ENCODE peak calls at places on chromosomes 3 and 15, in seven cellular contexts. S is NB4; V is fibroblast of gingiva; W is right cardiac atrium; E is NCI-H446; D is activated CD4-positive, alpha-beta T cell treated with anti-CD3 and anti-CD28 coated beads, Interleukin-2, amount 10 ng/mL, durations not matched to agents 7 days and 5 days; L is WTC11. M is an unnamed sample.

GRCh38 chr3:57556459-57557087 is 499 bp downstream of the PDE12 start:
- DNase-seq in S (no peak), L (no peak), V (peak), W (peak), E (no peak), D (peak), M (no peak)

GRCh38 chr15:36106640-36107335 is 472.6 kb upstream of the CDIN1 start:
- DNase-seq in E (peak), W (no peak), D (no peak), S (no peak), L (no peak), V (peak), M (no peak)

GRCh38 chr3:76497636-76498035 is 542.3 kb upstream of the ROBO2 start:
- DNase-seq in D (no peak), E (no peak), S (no peak), V (no peak), L (peak), W (no peak), M (peak)

GRCh38 chr3:81485444-81485865 is 276.0 kb downstream of the GBE1 start:
- DNase-seq in D (no peak), E (peak), W (no peak), S (peak), V (peak), L (no peak), M (no peak)

GRCh38 chr3:52843116-52843865 is 8.5 kb upstream of the MUSTN1 start:
- DNase-seq in S (no peak), D (no peak), L (no peak), E (no peak), W (peak), V (no peak), M (no peak)

GRCh38 chr15:80404057-80404718 is at the start of gene ARNT2:
- DNase-seq in E (peak), S (no peak), W (peak), L (peak), D (no peak), V (no peak), M (peak)

GRCh38 chr15:51735211-51735610 is 2.2 kb downstream of the LYSMD2 start:
- DNase-seq in V (no peak), W (no peak), L (no peak), D (peak), S (peak), E (peak), M (no peak)

GRCh38 chr3:53733433-53733832 is 112.8 kb downstream of the CHDH start:
- DNase-seq in D (no peak), W (no peak), E (no peak), V (no peak), L (no peak), S (no peak), M (no peak)

GRCh38 chr3:151394611-151395010 is 10.1 kb upstream of the P2RY12 start:
- DNase-seq in E (no peak), W (no peak), S (no peak), L (peak), V (no peak), D (no peak), M (peak)

GRCh38 chr3:135191690-135192089 is 396.6 kb downstream of the EPHB1 start:
- DNase-seq in V (no peak), S (no peak), E (no peak), W (no peak), D (no peak), L (peak), M (peak)

GRCh38 chr3:67635257-67635656 is 19.2 kb downstream of the SUCLG2 start:
- DNase-seq in E (no peak), D (no peak), S (no peak), L (no peak), W (no peak), V (peak), M (no peak)

GRCh38 chr3:88005066-88005465 is 53.7 kb downstream of the CGGBP1 start:
- DNase-seq in D (no peak), E (peak), L (no peak), S (peak), W (no peak), V (peak), M (no peak)

GRCh38 chr3:174438501-174439156 is 420.5 kb upstream of the NAALADL2 start:
- DNase-seq in E (no peak), V (no peak), S (no peak), D (no peak), W (no peak), L (no peak), M (no peak)

GRCh38 chr3:176909044-176909443 is 288.2 kb downstream of the TBL1XR1 start:
- DNase-seq in V (no peak), L (no peak), E (no peak), D (no peak), W (no peak), S (no peak), M (no peak)

GRCh38 chr3:101574388-101575156 is 592 bp downstream of the PCNP start:
- DNase-seq in D (peak), W (peak), S (peak), E (peak), L (peak), V (peak), M (peak)

GRCh38 chr3:119898478-119899177 is 116.7 kb downstream of the NR1I2 start:
- DNase-seq in D (no peak), V (peak), E (no peak), S (no peak), W (no peak), L (no peak), M (no peak)

GRCh38 chr3:165642761-165643432 is 194.3 kb downstream of the BCHE start:
- DNase-seq in L (no peak), V (peak), W (peak), S (no peak), D (no peak), E (peak), M (no peak)

M was measured in H9.